ENCODE peak calls at places on chromosome 7, in six cellular contexts. K, W, V, O, F and B are unnamed samples.
A peak's percentile ranks its signal among the peaks of the same experiment; 100 is the strongest.

GRCh38 chr7:110432061-110432553 is 658.8 kb upstream of the LRRN3 start:
- DNase-seq in F (no peak), V (no peak), O (no peak), K (no peak), W (no peak), B (no peak)

GRCh38 chr7:23473848-23474097 is 3.5 kb upstream of the IGF2BP3 start:
- DNase-seq in F (no peak), K (no peak), W (peak; percentile 32), O (no peak), V (no peak), B (no peak)

GRCh38 chr7:137081694-137082093 is 213.2 kb downstream of the CHRM2 start:
- DNase-seq in V (peak; percentile 75), W (no peak), F (no peak), K (peak; percentile 99), O (peak; percentile 45), B (no peak)

GRCh38 chr7:45563401-45563800 is 10.8 kb upstream of the ADCY1 start:
- DNase-seq in V (no peak), O (no peak), F (no peak), W (no peak), K (no peak), B (no peak)

GRCh38 chr7:140121321-140121720 is 55.5 kb downstream of the KDM7A start:
- DNase-seq in V (no peak), O (no peak), F (no peak), W (no peak), K (peak; percentile 51), B (no peak)

GRCh38 chr7:23403970-23404369 is 66.3 kb downstream of the IGF2BP3 start:
- DNase-seq in V (no peak), F (no peak), W (no peak), O (no peak), K (no peak), B (no peak)

GRCh38 chr7:90455163-90456030 is 14.0 kb upstream of the PTTG1IP2 start:
- DNase-seq in V (peak; percentile 61), W (no peak), K (peak; percentile 45), F (no peak), O (no peak), B (peak; percentile 14)

GRCh38 chr7:102287465-102288146 is 938 bp downstream of the SH2B2 start:
- DNase-seq in K (no peak), V (peak; percentile 85), F (no peak), W (no peak), O (peak; percentile 42), B (no peak)

GRCh38 chr7:130695840-130696239 is 9.5 kb upstream of the TSGA13 start:
- DNase-seq in F (no peak), O (no peak), V (peak; percentile 44), W (no peak), K (peak; percentile 29), B (peak; percentile 12)

GRCh38 chr7:92843034-92843760 is 6.8 kb upstream of the CDK6 start:
- DNase-seq in K (peak; percentile 91), V (no peak), W (no peak), F (no peak), O (no peak), B (no peak)

GRCh38 chr7:94190599-94191061 is 186.5 kb upstream of the BET1 start:
- DNase-seq in K (peak; percentile 98), F (no peak), W (peak; percentile 40), V (no peak), O (no peak), B (no peak)

GRCh38 chr7:106613861-106614560 is 46.9 kb downstream of the CCDC71L start:
- DNase-seq in O (no peak), V (no peak), W (no peak), F (no peak), K (no peak), B (no peak)

GRCh38 chr7:96710544-96710943 is 898 bp upstream of the SEM1 start:
- DNase-seq in F (no peak), W (no peak), O (no peak), V (no peak), K (no peak), B (no peak)

GRCh38 chr7:46321556-46322205 is 400.6 kb upstream of the IGFBP3 start:
- DNase-seq in K (peak; percentile 42), V (no peak), O (no peak), F (no peak), W (no peak), B (no peak)

GRCh38 chr7:25849361-25850184 is 302.4 kb upstream of the NFE2L3 start:
- DNase-seq in F (no peak), W (peak; percentile 54), O (no peak), V (no peak), K (peak; percentile 88), B (no peak)

GRCh38 chr7:29563590-29564454 is at the start of gene PRR15:
- DNase-seq in K (peak; percentile 26), F (no peak), W (no peak), O (peak; percentile 17), V (peak; percentile 80), B (no peak)

GRCh38 chr7:73718905-73719805 is at the start of gene STX1A:
- DNase-seq in K (peak; percentile 61), V (peak; percentile 100), O (peak; percentile 77), W (peak; percentile 73), F (no peak), B (no peak)

GRCh38 chr7:145732521-145732920 is 384.1 kb upstream of the CNTNAP2 start:
- DNase-seq in F (no peak), K (no peak), V (no peak), O (no peak), W (no peak), B (no peak)

GRCh38 chr7:86664486-86664885 is 20.8 kb downstream of the GRM3 start:
- DNase-seq in V (no peak), K (no peak), F (no peak), W (no peak), O (no peak), B (no peak)

GRCh38 chr7:27933691-27934565 is 194.0 kb downstream of the TAX1BP1 start:
- DNase-seq in O (no peak), K (peak; percentile 54), V (no peak), W (no peak), F (no peak), B (no peak)

GRCh38 chr7:30931161-30931926 is 19.7 kb downstream of the AQP1 start:
- DNase-seq in K (peak; percentile 44), O (no peak), V (peak; percentile 22), F (peak; percentile 80), W (no peak), B (no peak)

GRCh38 chr7:73824986-73825385 is 5.8 kb upstream of the CLDN4 start:
- DNase-seq in O (no peak), W (no peak), K (no peak), V (no peak), F (no peak), B (no peak)

DNA sequence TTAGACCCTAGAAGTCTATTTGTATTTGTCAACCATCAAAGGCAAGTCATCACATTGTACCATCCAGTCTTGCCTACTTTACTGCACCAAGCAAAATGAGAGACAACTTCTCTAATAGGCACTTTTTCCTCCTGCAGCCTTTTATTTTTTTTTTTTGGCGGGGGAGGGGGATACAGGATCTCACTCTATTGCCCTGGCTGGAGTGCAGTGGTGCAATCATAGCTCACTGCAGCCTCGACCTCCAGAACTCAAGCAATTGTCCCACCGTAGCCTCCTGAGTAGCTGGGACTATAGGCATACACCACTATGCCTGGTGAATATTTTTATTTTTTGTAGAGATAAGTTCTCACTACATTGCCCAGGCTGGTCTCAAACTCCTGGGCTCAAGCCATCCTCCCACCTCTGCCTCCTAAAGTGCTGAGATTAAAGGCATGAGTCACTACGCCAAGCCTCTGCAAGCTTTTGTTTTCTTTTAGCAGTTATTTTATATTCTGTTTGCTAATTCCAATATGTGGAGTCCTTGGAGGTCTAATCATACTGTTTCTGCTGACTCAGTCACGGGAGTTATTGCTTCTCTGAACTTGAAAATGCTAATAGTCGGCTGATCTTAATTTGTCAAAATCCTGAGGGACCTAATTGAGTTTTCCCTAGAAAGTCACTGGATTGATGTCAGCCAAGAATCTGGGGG is 14.2 kb downstream of the KPNA7 start:
- DNase-seq in O (no peak), V (no peak), K (peak; percentile 80), W (no peak), F (no peak), B (no peak)
- H3K27ac ChIP-seq in O (no peak overlapping the region), V (no peak overlapping the region), K (no peak overlapping the region), W (no peak overlapping the region), F (no peak overlapping the region), B (no peak overlapping the region)

DNA sequence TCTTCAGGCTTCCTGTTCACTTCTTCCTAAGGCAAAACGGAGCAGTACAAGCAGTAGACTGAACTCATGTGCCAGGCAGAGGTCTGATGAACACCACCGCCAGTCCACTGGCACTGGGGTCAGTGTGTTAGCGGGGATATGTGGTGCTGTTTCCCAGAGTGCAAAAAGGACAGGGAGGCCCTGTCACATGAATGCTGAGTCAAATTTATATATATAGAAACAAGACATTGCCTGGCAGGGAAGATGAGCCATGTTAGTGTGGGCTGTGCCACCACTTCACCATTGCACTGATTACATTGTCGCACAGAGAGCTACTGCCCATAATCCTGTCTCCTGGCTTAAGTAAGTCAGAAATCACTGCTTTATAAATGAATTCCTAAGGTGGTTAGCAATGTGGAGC is 122.2 kb upstream of the AMPH start:
- DNase-seq in K (no peak), F (no peak), W (no peak), V (no peak), O (peak; percentile 15), B (no peak)
- H3K27ac ChIP-seq in K (no peak overlapping the region), F (no peak overlapping the region), W (no peak overlapping the region), V (no peak overlapping the region), O (no peak overlapping the region), B (no peak overlapping the region)

DNA sequence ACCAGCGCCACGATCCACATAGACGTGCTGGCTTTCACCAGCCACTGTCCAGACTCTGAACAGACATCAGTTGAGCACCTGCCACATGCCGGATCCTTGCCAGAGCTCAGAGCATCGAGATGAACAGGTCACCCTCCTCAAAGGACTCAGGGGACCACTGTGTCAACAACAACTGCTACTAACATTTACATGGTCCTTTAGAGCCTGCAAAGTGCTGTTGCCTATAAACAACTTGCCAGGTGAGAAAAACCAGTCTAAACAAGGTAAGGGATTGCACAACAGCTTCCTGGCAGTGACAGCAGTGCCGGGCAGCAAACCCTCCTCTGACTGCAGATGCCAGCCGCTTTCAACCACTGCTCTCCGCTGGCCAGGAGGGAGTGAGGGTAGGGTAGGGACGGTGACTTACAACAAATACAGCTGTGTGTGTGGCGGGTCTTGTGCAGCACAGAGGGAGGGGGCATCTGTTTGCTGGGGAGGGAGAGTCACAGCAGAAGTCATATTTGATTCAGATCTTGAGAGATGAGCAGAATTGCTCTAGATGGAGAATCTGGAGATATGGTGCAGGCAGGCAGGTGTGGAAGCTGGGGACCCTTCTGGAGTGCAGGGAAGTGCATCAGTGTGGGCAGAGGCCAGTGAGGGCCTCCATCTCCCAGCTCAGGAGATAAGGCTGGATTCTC is 32.8 kb upstream of the RHEB start:
- DNase-seq in F (no peak), V (no peak), O (peak; percentile 30), W (peak; percentile 73), K (no peak), B (no peak)
- H3K27ac ChIP-seq in F (no peak overlapping the region), V (no peak overlapping the region), O (no peak overlapping the region), W (no peak overlapping the region), K (no peak overlapping the region), B (no peak overlapping the region)

DNA sequence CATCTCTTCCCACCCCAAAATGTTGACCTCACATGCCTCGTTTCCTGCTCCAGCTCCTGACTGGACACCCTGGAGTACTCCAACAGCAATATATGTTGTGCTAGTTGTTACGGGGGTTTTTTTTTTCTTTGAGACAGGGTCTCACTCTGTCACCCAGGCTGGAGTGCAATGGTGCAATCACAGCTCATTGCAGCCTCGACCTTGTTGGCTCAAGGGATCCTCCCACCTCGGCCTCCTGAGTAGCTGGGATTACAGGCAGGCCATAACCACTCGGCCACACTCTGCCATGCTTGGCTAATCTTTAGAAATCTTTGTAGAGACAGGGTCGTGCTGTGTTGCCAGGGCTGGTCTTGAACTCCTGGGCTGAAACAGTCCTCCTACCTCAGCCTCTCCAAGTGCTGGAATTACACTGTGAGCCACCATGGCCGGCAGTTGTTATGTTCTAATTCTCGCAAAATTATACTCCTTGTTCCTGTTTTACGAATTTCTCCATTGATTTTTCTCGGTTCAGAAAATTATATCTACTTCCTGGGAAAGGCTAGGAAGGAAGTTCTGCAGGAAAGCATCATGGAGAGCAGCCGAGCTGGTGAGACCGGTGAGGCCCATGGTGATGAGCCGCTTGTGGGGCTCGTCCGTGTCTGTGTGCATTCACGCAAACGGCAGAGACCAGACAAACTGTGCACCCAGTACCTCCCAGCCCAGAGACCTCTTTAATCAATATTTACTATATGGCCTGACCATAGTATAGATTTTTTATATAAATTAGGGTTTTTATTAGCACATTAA is 52.4 kb upstream of the DNAJB6 start:
- DNase-seq in V (peak; percentile 19), F (no peak), O (no peak), K (no peak), W (no peak), B (no peak)
- H3K27ac ChIP-seq in V (no peak overlapping the region), F (no peak overlapping the region), O (no peak overlapping the region), K (no peak overlapping the region), W (no peak overlapping the region), B (no peak overlapping the region)